ENCODE peak calls at places on chromosomes 4 and X, in nine cellular contexts. B is Kasumi-1; T is stimulated activated CD4-positive, alpha-beta T cell treated with anti-CD3 and anti-CD28 coated beads, Interleukin-1b, Interleukin-23, amount 100 ng/mL, for 24 hours; W is frontal cortex; H is body of pancreas; R is neural crest cell; M is stomach; Z is SHP77; L is nephron progenitor cell. E is an unnamed sample.

GRCh38 chr4:110611968-110612447 is 10.9 kb downstream of the PITX2 start:
- DNase-seq in Z (no peak), T (no peak), W (no peak), M (no peak), R (no peak), H (no peak), L (no peak), B (no peak), E (no peak)

GRCh38 chr4:8524595-8525382 is 55.4 kb upstream of the GPR78 start:
- DNase-seq in T (no peak), B (no peak), Z (no peak), R (no peak), H (no peak), M (no peak), L (no peak), W (no peak), E (no peak)

GRCh38 chrX:115226929-115227328 is 7.0 kb downstream of the LRCH2 start:
- DNase-seq in W (no peak), Z (peak; percentile 4), M (no peak), T (no peak), H (no peak), R (no peak), B (peak; percentile 2), L (no peak), E (no peak)

GRCh38 chrX:149938427-149939270 is at the start of gene EOLA2:
- DNase-seq in Z (peak; percentile 92), L (peak; percentile 88), W (peak; percentile 70), B (peak; percentile 85), R (peak; percentile 77), M (peak; percentile 94), H (peak; percentile 93), T (peak; percentile 74), E (peak; percentile 87)

GRCh38 chr4:141352775-141353544 is 132.3 kb downstream of the ZNF330 start:
- DNase-seq in T (no peak), B (peak; percentile 81), M (no peak), L (no peak), W (no peak), R (no peak), H (no peak), Z (no peak), E (peak; percentile 56)

GRCh38 chr4:44479731-44480130 is 31.1 kb upstream of the KCTD8 start:
- DNase-seq in W (no peak), Z (no peak), L (no peak), T (no peak), H (no peak), R (no peak), B (no peak), M (no peak), E (no peak)

GRCh38 chr4:32196950-32197688 is 1477.0 kb downstream of the PCDH7 start:
- DNase-seq in Z (no peak), R (no peak), T (no peak), H (no peak), M (no peak), B (no peak), W (no peak), L (peak; percentile 15), E (no peak)

GRCh38 chr4:70613182-70613892 is 15.2 kb upstream of the ENAM start:
- DNase-seq in L (no peak), R (no peak), Z (no peak), M (no peak), B (no peak), H (no peak), T (no peak), W (no peak), E (no peak)

GRCh38 chr4:165096776-165097175 is 15.9 kb downstream of the TMEM192 start:
- DNase-seq in M (no peak), B (peak; percentile 72), T (no peak), L (no peak), Z (no peak), R (no peak), W (no peak), H (no peak), E (no peak)

GRCh38 chr4:17173300-17173699 is 274.9 kb upstream of the LDB2 start:
- DNase-seq in W (no peak), B (no peak), M (no peak), Z (no peak), H (no peak), T (no peak), R (no peak), L (peak; percentile 20), E (no peak)

GRCh38 chr4:114479595-114479994 is 119.0 kb upstream of the UGT8 start:
- DNase-seq in T (no peak), B (no peak), M (no peak), W (no peak), R (no peak), L (no peak), Z (no peak), H (no peak), E (no peak)

GRCh38 chr4:169337510-169337909 is 66.8 kb upstream of the SH3RF1 start:
- DNase-seq in W (no peak), R (no peak), T (no peak), M (no peak), B (no peak), L (no peak), Z (no peak), H (no peak), E (peak; percentile 82)

GRCh38 chr4:7761720-7762119 is 177.9 kb downstream of the AFAP1 start:
- DNase-seq in B (peak; percentile 46), R (peak; percentile 68), H (peak; percentile 46), Z (no peak), W (peak; percentile 74), T (peak; percentile 21), L (peak; percentile 79), M (peak; percentile 67), E (no peak)

GRCh38 chr4:71772592-71772991 is 11.3 kb downstream of the GC start:
- DNase-seq in M (no peak), Z (no peak), B (peak; percentile 31), W (no peak), H (no peak), L (no peak), R (no peak), T (no peak), E (no peak)

GRCh38 chr4:168384437-168385141 is 66.0 kb upstream of the DDX60 start:
- DNase-seq in M (peak; percentile 42), T (no peak), Z (no peak), W (no peak), H (no peak), L (no peak), B (no peak), R (no peak), E (peak; percentile 2)

GRCh38 chr4:137572163-137572562 is 39.9 kb upstream of the PCDH18 start:
- DNase-seq in B (no peak), Z (no peak), H (no peak), L (no peak), M (no peak), R (no peak), W (no peak), T (no peak), E (no peak)

GRCh38 chr4:183392377-183392776 is 52.1 kb upstream of the CDKN2AIP start:
- DNase-seq in W (no peak), B (peak; percentile 82), T (no peak), R (no peak), Z (no peak), H (no peak), L (no peak), M (no peak), E (no peak)

GRCh38 chrX:143988356-143988755 is 104.5 kb downstream of the UBE2NL start:
- DNase-seq in B (no peak), T (no peak), R (no peak), W (no peak), M (no peak), L (no peak), Z (no peak), H (no peak), E (no peak)

GRCh38 chrX:110322603-110323002 is 4.7 kb upstream of the AMMECR1 start:
- DNase-seq in H (no peak), T (no peak), Z (no peak), R (no peak), L (no peak), M (no peak), B (no peak), W (no peak), E (no peak)

GRCh38 chrX:55839480-55839879 is 121.9 kb downstream of the RRAGB start:
- DNase-seq in M (no peak), H (no peak), W (no peak), Z (no peak), T (no peak), B (peak; percentile 2), L (peak; percentile 2), R (no peak), E (no peak)

GRCh38 chr4:82429728-82430192 is 502 bp downstream of the HNRNPDL start:
- DNase-seq in Z (no peak), H (no peak), L (no peak), W (no peak), R (no peak), B (no peak), M (no peak), T (no peak), E (no peak)

GRCh38 chr4:2689825-2690700 is 66.1 kb downstream of the TNIP2 start:
- DNase-seq in L (no peak), B (no peak), W (no peak), M (no peak), H (no peak), R (no peak), T (no peak), Z (no peak), E (no peak)

GRCh38 chr4:52081216-52081615 is 30.1 kb downstream of the SPATA18 start:
- DNase-seq in B (no peak), L (no peak), T (no peak), R (no peak), H (no peak), M (no peak), Z (no peak), W (no peak), E (no peak)

E was measured in HS-5.